ENCODE peak calls at places on chromosomes 11 and 22, in seven cellular contexts. N is HT-29; D is T-helper 1 cell; I is hypothalamus; E is LoVo; V is GM12891; B is stimulated activated CD4-positive, alpha-beta T cell treated with anti-CD3 and anti-CD28 coated beads, Interleukin-4, amount 100 ng/mL, for 24 hours. S is an unnamed sample.
A peak's percentile ranks its signal among the peaks of the same experiment; 100 is the strongest.

GRCh38 chr11:63609971-63610580 is 4.2 kb downstream of the PLAAT3 start:
- DNase-seq in E (no peak), B (no peak), I (no peak), V (no peak), D (no peak), N (peak; percentile 68), S (no peak)

GRCh38 chr11:120133216-120134105 is 4.5 kb downstream of the TRIM29 start:
- DNase-seq in B (no peak), V (no peak), I (no peak), D (no peak), N (no peak), E (no peak), S (no peak)

GRCh38 chr11:113806403-113806802 is 26.8 kb downstream of the CLDN25 start:
- DNase-seq in V (no peak), D (no peak), N (peak; percentile 67), I (no peak), E (no peak), B (no peak), S (peak; percentile 48)

GRCh38 chr11:76605338-76606074 is 65.0 kb downstream of the LRRC32 start:
- DNase-seq in E (no peak), D (no peak), N (no peak), B (no peak), I (no peak), V (no peak), S (no peak)

GRCh38 chr11:59186130-59186594 is 14.2 kb downstream of the DTX4 start:
- DNase-seq in N (peak; percentile 98), E (peak; percentile 88), V (peak; percentile 60), D (no peak), I (no peak), B (peak; percentile 59), S (peak; percentile 3)

GRCh38 chr11:43989162-43989961 is 46.9 kb downstream of the C11orf96 start:
- DNase-seq in N (no peak), B (no peak), E (no peak), I (no peak), D (no peak), V (no peak), S (peak; percentile 78)

GRCh38 chr22:42179616-42180015 is 49.0 kb upstream of the CYP2D6 start:
- DNase-seq in N (no peak), B (no peak), V (no peak), I (no peak), E (no peak), D (no peak), S (no peak)

GRCh38 chr11:12506502-12506921 is 129.1 kb downstream of the PARVA start:
- DNase-seq in D (no peak), N (no peak), B (no peak), V (no peak), E (no peak), I (no peak), S (no peak)

GRCh38 chr11:35045219-35045819 is 93.7 kb upstream of the CD44 start:
- DNase-seq in B (peak; percentile 65), E (no peak), V (no peak), I (no peak), D (peak; percentile 57), N (peak; percentile 41), S (peak; percentile 93)

GRCh38 chr11:92357344-92357743 is 132.7 kb downstream of the FAT3 start:
- DNase-seq in B (no peak), V (no peak), D (no peak), I (no peak), N (no peak), E (no peak), S (no peak)

GRCh38 chr11:35919244-35919643 is 24.6 kb upstream of the LDLRAD3 start:
- DNase-seq in N (no peak), B (no peak), E (no peak), I (no peak), V (no peak), D (no peak), S (no peak)

GRCh38 chr22:49391436-49391835 is 436.2 kb downstream of the BRD1 start:
- DNase-seq in D (no peak), V (no peak), I (no peak), B (no peak), E (no peak), N (no peak), S (no peak)

GRCh38 chr11:16772141-16772512 is 33.7 kb downstream of the C11orf58 start:
- DNase-seq in B (no peak), D (no peak), I (no peak), E (no peak), N (no peak), V (no peak), S (no peak)

GRCh38 chr22:23675502-23676415 is 15.1 kb upstream of the RGL4 start:
- DNase-seq in V (no peak), I (no peak), E (no peak), N (peak; percentile 19), B (no peak), D (no peak), S (no peak)

GRCh38 chr11:69707156-69707555 is 3.3 kb upstream of the FGF19 start:
- DNase-seq in N (no peak), D (no peak), I (no peak), B (no peak), E (no peak), V (no peak), S (no peak)

GRCh38 chr11:106178361-106178760 is 100.9 kb downstream of the AASDHPPT start:
- DNase-seq in B (no peak), D (no peak), N (no peak), I (no peak), V (no peak), E (no peak), S (no peak)

GRCh38 chr22:39348909-39349505 is 784 bp upstream of the SYNGR1 start:
- DNase-seq in D (no peak), B (no peak), N (no peak), I (no peak), E (no peak), V (no peak), S (peak; percentile 94)

GRCh38 chr11:117664897-117665296 is 132.1 kb downstream of the DSCAML1 start:
- DNase-seq in V (no peak), N (no peak), B (no peak), D (no peak), I (no peak), E (no peak), S (no peak)

GRCh38 chr22:49663823-49664222 is 163.8 kb downstream of the BRD1 start:
- DNase-seq in V (no peak), D (no peak), I (no peak), N (no peak), B (peak; percentile 1), E (no peak), S (no peak)

GRCh38 chr11:72070486-72070885 is 9.9 kb downstream of the NUMA1 start:
- DNase-seq in N (no peak), E (no peak), B (no peak), I (no peak), V (no peak), D (no peak), S (no peak)

GRCh38 chr11:22753401-22753800 is 76.2 kb downstream of the SVIP start:
- DNase-seq in N (no peak), I (no peak), B (no peak), D (no peak), E (no peak), V (no peak), S (no peak)

GRCh38 chr11:8059571-8060011 is 21.4 kb upstream of the TUB start:
- DNase-seq in I (no peak), V (no peak), E (no peak), B (no peak), D (no peak), N (no peak), S (no peak)

GRCh38 chr11:131838016-131838415 is 467.6 kb downstream of the NTM start:
- DNase-seq in N (no peak), D (no peak), I (no peak), B (no peak), E (no peak), V (no peak), S (no peak)

GRCh38 chr22:22703715-22704114 is 59.3 kb downstream of the GGTLC2 start:
- DNase-seq in D (no peak), E (no peak), B (no peak), V (no peak), I (no peak), N (no peak), S (no peak)

GRCh38 chr11:31887180-31887579 is 76.1 kb upstream of the PAX6 start:
- DNase-seq in D (no peak), N (peak; percentile 37), V (no peak), B (no peak), E (no peak), I (no peak), S (no peak)

GRCh38 chr22:35172452-35172851 is 84.8 kb upstream of the HMGXB4 start:
- DNase-seq in E (no peak), D (no peak), B (no peak), N (no peak), I (no peak), V (no peak), S (no peak)

GRCh38 chr22:25843660-25844275 is 101.8 kb downstream of the MYO18B start:
- DNase-seq in E (no peak), I (no peak), B (no peak), D (no peak), N (no peak), V (no peak), S (no peak)

GRCh38 chr11:12421386-12421785 is 44.0 kb downstream of the PARVA start:
- DNase-seq in B (no peak), V (no peak), N (no peak), E (no peak), I (no peak), D (no peak), S (no peak)

GRCh38 chr22:36938028-36938425 is 24.6 kb downstream of the CSF2RB start:
- DNase-seq in D (no peak), V (no peak), N (no peak), I (no peak), E (no peak), B (no peak), S (no peak)

GRCh38 chr11:17382046-17382728 is 6.3 kb downstream of the KCNJ11 start:
- DNase-seq in D (no peak), N (no peak), I (no peak), E (no peak), B (no peak), V (no peak), S (no peak)

GRCh38 chr11:115333106-115333505 is 171.1 kb downstream of the CADM1 start:
- DNase-seq in V (no peak), E (no peak), N (no peak), D (no peak), I (no peak), B (no peak), S (no peak)

GRCh38 chr11:23123766-23124165 is 263.5 kb upstream of the CCDC179 start:
- DNase-seq in I (no peak), B (no peak), N (peak; percentile 78), D (no peak), E (peak; percentile 3), V (no peak), S (no peak)

GRCh38 chr11:106468531-106468930 is 391.1 kb downstream of the AASDHPPT start:
- DNase-seq in V (no peak), N (no peak), B (no peak), D (no peak), I (no peak), E (no peak), S (no peak)

GRCh38 chr11:2694995-2695939 is 4.5 kb downstream of the KCNQ1OT1 start:
- DNase-seq in B (no peak), D (no peak), I (no peak), V (no peak), N (no peak), E (no peak), S (no peak)

GRCh38 chr11:119671561-119672015 is 57.4 kb downstream of the NECTIN1 start:
- DNase-seq in N (no peak), E (no peak), B (no peak), I (peak; percentile 23), V (no peak), D (no peak), S (no peak)

S was measured in Kasumi-1.